ENCODE peak calls at places on chromosomes 12 and 14, in four cellular contexts. L is H1, T is IMR-90, O is H9. V is an unnamed sample.

GRCh38 chr12:91763654-91764439 is 381.8 kb downstream of the BTG1 start:
- DNase-seq in L (no peak), T (no peak), O (no peak), V (no peak)

GRCh38 chr14:21213652-21214051 is 55.6 kb downstream of the HNRNPC start:
- DNase-seq in L (no peak), T (no peak), O (no peak), V (no peak)

GRCh38 chr14:91484744-91485143 is 25.4 kb downstream of the PPP4R3A start:
- DNase-seq in L (no peak), T (no peak), O (no peak), V (no peak)

GRCh38 chr14:53368714-53369191 is 215.6 kb upstream of the DDHD1 start:
- DNase-seq in L (no peak), T (peak), O (no peak), V (no peak)

GRCh38 chr14:100078997-100079561 is 13.9 kb downstream of the EVL start:
- DNase-seq in L (peak), T (peak), O (peak), V (peak)

GRCh38 chr12:71900091-71900490 is 38.6 kb upstream of the TPH2 start:
- DNase-seq in L (no peak), T (peak), O (no peak), V (peak)

GRCh38 chr14:25041898-25042297 is 8.0 kb downstream of the STXBP6 start:
- DNase-seq in L (no peak), T (no peak), O (no peak), V (no peak)

GRCh38 chr14:77031680-77032482 is 3.4 kb upstream of the IRF2BPL start:
- DNase-seq in L (no peak), T (peak), O (no peak), V (no peak)

GRCh38 chr12:118371354-118372282 is 1.1 kb downstream of the TAOK3 start:
- DNase-seq in L (peak), T (no peak), O (peak), V (peak)

GRCh38 chr12:70643927-70644326 is 6.7 kb upstream of the PTPRB start:
- DNase-seq in L (no peak), T (no peak), O (no peak), V (no peak)

GRCh38 chr12:1435456-1435855 is 158.9 kb downstream of the FBXL14 start:
- DNase-seq in L (no peak), T (peak), O (no peak), V (no peak)

GRCh38 chr14:25237845-25238244 is 187.9 kb upstream of the STXBP6 start:
- DNase-seq in L (peak), T (peak), O (peak), V (peak)

GRCh38 chr12:25110260-25110659 is 84.7 kb downstream of the DNAI7 start:
- DNase-seq in L (no peak), T (no peak), O (no peak), V (no peak)

GRCh38 chr12:4380332-4380731 is 820 bp upstream of the FGF23 start:
- DNase-seq in L (peak), T (no peak), O (no peak), V (no peak)
- H3K56ac ChIP-seq in L (no peak), T (no peak), O (no peak), V (no peak)

DNA sequence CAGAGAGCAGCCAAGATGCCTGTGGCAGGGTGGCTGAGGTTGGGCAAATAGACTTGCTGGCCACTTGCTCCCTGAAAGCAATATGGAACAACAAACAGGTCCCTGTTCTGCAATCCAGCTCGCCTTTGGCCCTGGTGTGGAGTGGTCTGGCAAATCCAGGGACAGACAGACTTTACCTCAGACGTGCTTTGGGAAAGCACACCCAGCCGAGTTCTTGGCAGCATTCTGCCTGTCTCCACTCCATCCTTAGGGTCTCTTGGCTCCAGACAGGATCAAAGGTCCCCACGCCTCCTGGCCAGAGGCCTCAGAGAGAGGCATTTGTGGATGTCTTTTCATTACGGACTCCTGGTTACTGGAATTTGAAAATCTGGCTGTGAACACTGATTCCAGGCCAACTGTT is 60.4 kb downstream of the GALNT8 start:
- DNase-seq in L (no peak), T (no peak), O (no peak), V (no peak)
- H2BK120ac ChIP-seq in L (no peak), T (no peak), O (no peak), V (no peak)

GRCh38 chr12:95837240-95838038 is 21.3 kb upstream of the SNRPF start:
- DNase-seq in L (no peak), T (no peak), O (no peak), V (no peak)
- H3K56ac ChIP-seq in L (no peak), T (no peak), O (no peak), V (no peak)

DNA sequence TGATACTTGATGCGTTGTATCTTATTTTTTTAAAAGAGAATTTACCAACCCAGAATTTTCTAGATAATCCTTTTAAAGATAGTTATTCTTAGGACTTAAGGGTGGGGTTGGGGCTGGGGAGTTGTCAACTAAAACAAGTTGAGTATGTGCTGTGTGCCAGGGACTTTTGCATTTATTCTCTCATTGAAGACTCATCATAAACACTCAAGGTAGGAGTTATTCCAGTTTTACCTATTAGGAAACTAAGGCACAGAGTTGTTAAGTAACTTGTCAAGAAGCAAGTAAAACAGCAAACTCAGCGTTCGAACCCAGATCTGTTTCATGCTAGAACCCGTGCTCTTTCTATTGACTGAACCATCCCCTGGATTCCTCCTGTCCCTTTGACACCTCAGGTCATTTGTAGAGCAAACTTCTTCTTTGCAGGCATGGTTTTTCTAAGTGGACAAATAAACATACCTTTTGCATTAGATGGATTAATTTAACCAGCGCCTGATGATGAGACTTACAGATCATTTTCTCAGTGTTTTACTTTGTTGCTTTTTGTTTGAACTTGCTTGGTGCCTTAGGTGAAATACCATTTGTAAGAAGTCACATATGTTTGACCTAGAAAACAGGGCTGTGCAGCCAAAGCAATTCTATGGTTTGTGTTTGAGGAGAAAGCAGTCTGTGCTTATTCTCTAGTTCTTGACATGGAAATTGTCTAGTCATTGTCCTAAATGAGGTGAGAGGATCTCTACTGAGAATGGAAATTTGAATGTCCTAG is 110.9 kb downstream of the DIP2B start:
- DNase-seq in L (no peak), T (peak), O (no peak), V (peak)
- H2BK120ac ChIP-seq in L (no peak), T (no peak), O (no peak), V (peak)

DNA sequence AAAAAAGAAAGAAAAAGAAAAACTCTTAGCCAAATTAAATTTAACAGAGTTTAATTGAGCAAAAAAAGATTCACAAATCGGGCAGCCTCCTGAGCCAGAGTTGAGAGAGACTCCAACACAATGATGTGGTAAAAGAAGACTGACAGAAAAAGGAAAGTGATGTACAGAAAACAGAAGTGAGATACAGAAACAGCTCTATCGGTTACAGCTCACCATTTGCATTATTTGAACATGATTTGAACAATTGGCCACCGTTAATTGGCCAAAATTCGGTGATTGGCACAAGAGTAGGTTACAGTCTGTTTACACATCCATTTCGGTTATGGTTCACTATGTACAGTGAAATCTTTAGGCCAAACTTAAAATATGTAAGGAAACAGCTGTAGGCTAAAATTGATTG is 117.7 kb downstream of the SPTSSA start:
- DNase-seq in L (no peak), T (no peak), O (no peak), V (no peak)
- H3K56ac ChIP-seq in L (no peak), T (no peak), O (no peak), V (no peak)

GRCh38 chr12:124347335-124347734 is 52.4 kb downstream of the RFLNA start:
- DNase-seq in L (no peak), T (no peak), O (no peak), V (no peak)
- H2BK120ac ChIP-seq in L (no peak), T (no peak), O (no peak), V (no peak)

DNA sequence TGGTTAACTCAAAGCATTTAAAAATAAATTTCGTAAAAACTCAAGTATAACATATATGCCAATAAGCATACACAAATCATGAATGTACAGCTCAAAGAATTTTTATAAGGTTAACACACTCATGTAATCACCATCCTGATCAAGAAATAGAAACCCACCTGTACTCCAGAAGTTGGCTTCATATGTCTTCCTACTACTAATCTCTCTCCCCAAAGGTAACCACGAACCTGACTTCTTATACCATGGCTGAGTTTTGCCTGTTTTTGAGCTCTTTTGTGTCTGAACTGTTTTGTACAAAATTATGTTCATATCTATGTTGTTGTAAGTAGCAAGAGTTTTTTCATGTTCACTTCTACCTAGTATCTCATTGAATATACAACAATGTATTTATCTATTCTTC is 18.7 kb downstream of the DUSP16 start:
- DNase-seq in L (no peak), T (no peak), O (no peak), V (no peak)
- H3K56ac ChIP-seq in L (no peak), T (no peak), O (no peak), V (no peak)

GRCh38 chr14:102752239-102752847 is 24.9 kb upstream of the TRAF3 start:
- DNase-seq in L (no peak), T (no peak), O (no peak), V (no peak)
- H2BK120ac ChIP-seq in L (no peak), T (no peak), O (no peak), V (no peak)

DNA sequence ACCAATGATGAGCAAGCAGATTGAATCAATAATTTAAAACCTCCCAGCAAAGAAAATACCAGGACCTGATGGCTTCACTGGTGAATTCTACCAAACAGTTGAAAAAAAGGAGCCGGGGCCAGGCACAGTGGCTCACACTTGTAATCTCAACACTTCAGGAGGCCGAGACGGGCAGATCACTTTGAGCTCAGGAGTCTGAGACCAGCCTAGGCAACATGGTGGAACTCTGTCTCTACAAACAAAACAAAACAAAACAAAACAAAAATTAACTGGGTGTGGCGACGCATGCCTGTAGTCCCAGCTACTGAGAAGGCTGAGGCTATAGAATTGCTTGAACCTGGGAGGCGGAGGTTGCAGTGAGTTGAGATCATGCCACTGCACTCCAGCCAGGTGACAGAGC is 13.7 kb upstream of the TROAP start:
- DNase-seq in L (no peak), T (no peak), O (no peak), V (peak)
- H3K56ac ChIP-seq in L (no peak), T (no peak), O (no peak), V (no peak)